ENCODE peak calls at places on chromosomes 12 and 14, in five cellular contexts. T is NCI-H2081; Z is fibroblast of pulmonary artery; M is stimulated activated CD4-positive, alpha-beta T cell treated with anti-CD3 and anti-CD28 coated beads, Interleukin-1b, Interleukin-23, amount 100 ng/mL, for 4 hours; Q is NCI-H1436. A is an unnamed sample.

GRCh38 chr12:38157933-38158401 is 158.6 kb upstream of the ALG10B start:
- DNase-seq in T (no peak), Z (no peak), M (no peak), Q (no peak), A (no peak)

GRCh38 chr14:72613196-72613974 is 280.5 kb downstream of the DPF3 start:
- DNase-seq in T (no peak), Z (peak; percentile 57), M (no peak), Q (no peak), A (no peak)

GRCh38 chr14:39884091-39884490 is 451.9 kb upstream of the FBXO33 start:
- DNase-seq in T (no peak), Z (no peak), M (no peak), Q (no peak), A (no peak)

GRCh38 chr14:93723001-93723400 is 65.3 kb downstream of the PRIMA1 start:
- DNase-seq in T (no peak), Z (no peak), M (no peak), Q (no peak), A (no peak)

GRCh38 chr12:124727244-124727673 is 136.4 kb downstream of the SCARB1 start:
- DNase-seq in T (no peak), Z (peak; percentile 51), M (no peak), Q (no peak), A (no peak)

GRCh38 chr12:45989277-45989856 is 1.0 kb downstream of the SCAF11 start:
- DNase-seq in T (no peak), Z (peak; percentile 41), M (no peak), Q (no peak), A (peak; percentile 18)

GRCh38 chr14:64293976-64294671 is at the start of gene ESR2:
- DNase-seq in T (peak; percentile 38), Z (peak; percentile 50), M (no peak), Q (peak; percentile 4), A (no peak)

GRCh38 chr14:105748204-105748578 is 221.8 kb downstream of the TMEM121 start:
- DNase-seq in T (no peak), Z (no peak), M (no peak), Q (no peak), A (no peak)

GRCh38 chr12:108724054-108724889 is 7.0 kb downstream of the CORO1C start:
- DNase-seq in T (no peak), Z (peak; percentile 41), M (no peak), Q (no peak), A (no peak)

GRCh38 chr12:116919247-116919671 is 8.5 kb downstream of the FBXW8 start:
- DNase-seq in T (peak; percentile 56), Z (no peak), M (no peak), Q (peak; percentile 75), A (no peak)

GRCh38 chr12:131101703-131102492 is 148.2 kb downstream of the ADGRD1 start:
- DNase-seq in T (no peak), Z (no peak), M (no peak), Q (no peak), A (no peak)

GRCh38 chr12:109773384-109774011 is 59.7 kb downstream of the TRPV4 start:
- DNase-seq in T (no peak), Z (no peak), M (no peak), Q (no peak), A (no peak)

GRCh38 chr12:63899396-63899795 is 54.9 kb downstream of the SRGAP1 start:
- DNase-seq in T (peak; percentile 45), Z (no peak), M (no peak), Q (no peak), A (no peak)

GRCh38 chr14:41062826-41063225 is 543.9 kb upstream of the LRFN5 start:
- DNase-seq in T (no peak), Z (peak; percentile 1), M (no peak), Q (no peak), A (no peak)

GRCh38 chr14:87824261-87824660 is 168.7 kb downstream of the GALC start:
- DNase-seq in T (no peak), Z (no peak), M (no peak), Q (no peak), A (no peak)

GRCh38 chr14:76771432-76771980 is 10.2 kb downstream of the VASH1 start:
- DNase-seq in T (no peak), Z (no peak), M (no peak), Q (no peak), A (no peak)

GRCh38 chr12:13713746-13714400 is 267.5 kb downstream of the GRIN2B start:
- DNase-seq in T (peak; percentile 3), Z (no peak), M (no peak), Q (no peak), A (no peak)

GRCh38 chr14:73725116-73726024 is 11.2 kb upstream of the PNMA1 start:
- DNase-seq in T (no peak), Z (peak; percentile 53), M (no peak), Q (no peak), A (no peak)

GRCh38 chr12:5984873-5985272 is 39.8 kb upstream of the ANO2 start:
- DNase-seq in T (no peak), Z (no peak), M (no peak), Q (no peak), A (no peak)

GRCh38 chr12:113727651-113728061 is 238.5 kb downstream of the RBM19 start:
- DNase-seq in T (no peak), Z (peak; percentile 3), M (no peak), Q (no peak), A (no peak)

GRCh38 chr14:91867316-91867988 is at the start of gene TC2N:
- DNase-seq in T (no peak), Z (no peak), M (no peak), Q (no peak), A (no peak)

GRCh38 chr12:93468008-93468371 is 676 bp downstream of the MRPL42 start:
- DNase-seq in T (no peak), Z (no peak), M (no peak), Q (no peak), A (no peak)

GRCh38 chr12:98783420-98783819 is 138.3 kb downstream of the APAF1 start:
- DNase-seq in T (no peak), Z (no peak), M (no peak), Q (no peak), A (no peak)

GRCh38 chr12:58176296-58176869 is 235.0 kb downstream of the ATP23 start:
- DNase-seq in T (peak; percentile 31), Z (peak; percentile 50), M (no peak), Q (peak; percentile 26), A (no peak)

GRCh38 chr12:5204271-5204670 is 160.6 kb downstream of the KCNA5 start:
- DNase-seq in T (peak; percentile 48), Z (no peak), M (no peak), Q (no peak), A (no peak)

GRCh38 chr14:62097072-62097471 is 334.9 kb downstream of the SNAPC1 start:
- DNase-seq in T (no peak), Z (no peak), M (no peak), Q (no peak), A (no peak)

GRCh38 chr12:25995906-25996305 is 37.4 kb downstream of the RASSF8 start:
- DNase-seq in T (no peak), Z (no peak), M (no peak), Q (no peak), A (no peak)

GRCh38 chr14:99653618-99654017 is 8.7 kb downstream of the HHIPL1 start:
- DNase-seq in T (no peak), Z (no peak), M (no peak), Q (no peak), A (no peak)

GRCh38 chr12:95949801-95950206 is 6.7 kb downstream of the AMDHD1 start:
- DNase-seq in T (peak; percentile 60), Z (no peak), M (no peak), Q (peak; percentile 15), A (no peak)

GRCh38 chr12:56071648-56072047 is 8.3 kb upstream of the ERBB3 start:
- DNase-seq in T (no peak), Z (peak; percentile 26), M (no peak), Q (no peak), A (no peak)

GRCh38 chr12:2311001-2311778 is 258.4 kb downstream of the CACNA1C start:
- DNase-seq in T (no peak), Z (no peak), M (no peak), Q (no peak), A (no peak)

GRCh38 chr14:99636487-99636886 is 8.4 kb upstream of the HHIPL1 start:
- DNase-seq in T (no peak), Z (no peak), M (no peak), Q (no peak), A (no peak)

GRCh38 chr12:124720687-124721500 is 142.8 kb downstream of the SCARB1 start:
- DNase-seq in T (peak; percentile 94), Z (peak; percentile 85), M (no peak), Q (peak; percentile 80), A (no peak)

GRCh38 chr14:103562135-103562384 is 397 bp downstream of the BAG5 start:
- DNase-seq in T (peak; percentile 62), Z (peak; percentile 56), M (no peak), Q (no peak), A (no peak)

GRCh38 chr12:42322567-42322966 is 3.3 kb downstream of the ZCRB1 start:
- DNase-seq in T (no peak), Z (no peak), M (no peak), Q (no peak), A (no peak)

GRCh38 chr14:105149146-105149781 is 19.3 kb downstream of the JAG2 start:
- DNase-seq in T (no peak), Z (no peak), M (no peak), Q (no peak), A (no peak)

GRCh38 chr12:46386877-46387629 is 14.5 kb upstream of the SLC38A2 start:
- DNase-seq in T (no peak), Z (peak; percentile 82), M (no peak), Q (no peak), A (no peak)